ENCODE peak calls at places on chromosomes 7 and 10, in ten cellular contexts. Q, C, M, S, R, K, B, U, G and Y are unnamed samples.

GRCh38 chr10:94065787-94066186 is 72.1 kb downstream of the PLCE1 start:
- DNase-seq in Q (no peak), C (no peak), M (no peak), S (no peak), R (no peak), K (no peak), B (no peak), U (no peak), G (no peak), Y (no peak)

GRCh38 chr10:91627344-91628102 is 5.3 kb downstream of the PPP1R3C start:
- DNase-seq in Q (no peak), C (no peak), M (no peak), S (no peak), R (no peak), K (no peak), B (no peak), U (no peak), G (no peak), Y (no peak)

GRCh38 chr10:97280783-97281182 is 11.7 kb downstream of the ARHGAP19 start:
- DNase-seq in Q (no peak), C (no peak), M (no peak), S (no peak), R (no peak), K (no peak), B (no peak), U (no peak), G (no peak), Y (no peak)

GRCh38 chr7:10973942-10974716 is 457 bp downstream of the PHF14 start:
- DNase-seq in Q (no peak), C (no peak), M (peak; percentile 85), S (peak; percentile 59), R (no peak), K (peak; percentile 67), B (no peak), U (peak; percentile 61), G (peak; percentile 38), Y (no peak)

GRCh38 chr7:152142976-152143665 is 117.6 kb downstream of the GALNT11 start:
- DNase-seq in Q (no peak), C (no peak), M (no peak), S (no peak), R (no peak), K (no peak), B (no peak), U (no peak), G (no peak), Y (no peak)

GRCh38 chr7:30688718-30689221 is 6.5 kb upstream of the CRHR2 start:
- DNase-seq in Q (peak; percentile 49), C (no peak), M (peak; percentile 53), S (no peak), R (no peak), K (no peak), B (no peak), U (no peak), G (no peak), Y (no peak)

GRCh38 chr7:82729172-82730030 is 285.8 kb upstream of the CACNA2D1 start:
- DNase-seq in Q (no peak), C (no peak), M (peak; percentile 49), S (no peak), R (peak; percentile 48), K (no peak), B (no peak), U (no peak), G (no peak), Y (no peak)

GRCh38 chr7:43904533-43905208 is 1.7 kb downstream of the URGCP start:
- DNase-seq in Q (no peak), C (no peak), M (no peak), S (no peak), R (no peak), K (no peak), B (no peak), U (no peak), G (no peak), Y (no peak)

GRCh38 chr10:91300011-91300575 is 79.6 kb downstream of the PCGF5 start:
- DNase-seq in Q (no peak), C (no peak), M (no peak), S (no peak), R (no peak), K (no peak), B (no peak), U (no peak), G (no peak), Y (no peak)

GRCh38 chr7:149753370-149754233 is 19.8 kb downstream of the ZNF467 start:
- DNase-seq in Q (no peak), C (no peak), M (peak; percentile 69), S (no peak), R (peak; percentile 36), K (no peak), B (no peak), U (peak; percentile 73), G (no peak), Y (no peak)

GRCh38 chr7:151251926-151252835 is 3.7 kb upstream of the SMARCD3 start:
- DNase-seq in Q (peak; percentile 67), C (no peak), M (peak; percentile 83), S (peak; percentile 78), R (no peak), K (peak; percentile 66), B (no peak), U (peak; percentile 85), G (peak; percentile 78), Y (peak; percentile 54)

GRCh38 chr7:143485500-143485899 is 7.8 kb downstream of the TAS2R41 start:
- DNase-seq in Q (peak; percentile 50), C (no peak), M (no peak), S (no peak), R (no peak), K (no peak), B (no peak), U (no peak), G (no peak), Y (no peak)

GRCh38 chr10:68717435-68717834 is 3.6 kb upstream of the CCAR1 start:
- DNase-seq in Q (no peak), C (no peak), M (no peak), S (no peak), R (no peak), K (no peak), B (no peak), U (no peak), G (no peak), Y (no peak)

GRCh38 chr7:52525772-52526341 is 509.6 kb upstream of the POM121L12 start:
- DNase-seq in Q (no peak), C (no peak), M (no peak), S (no peak), R (no peak), K (no peak), B (no peak), U (no peak), G (no peak), Y (no peak)

GRCh38 chr10:44935201-44935960 is 24.2 kb upstream of the RASSF4 start:
- DNase-seq in Q (peak; percentile 34), C (no peak), M (no peak), S (peak; percentile 77), R (no peak), K (no peak), B (no peak), U (peak; percentile 56), G (no peak), Y (no peak)

GRCh38 chr10:8829592-8829991 is 775.1 kb downstream of the GATA3 start:
- DNase-seq in Q (no peak), C (no peak), M (no peak), S (no peak), R (no peak), K (no peak), B (no peak), U (no peak), G (no peak), Y (no peak)

GRCh38 chr10:68499544-68499943 is 27.8 kb upstream of the DNA2 start:
- DNase-seq in Q (no peak), C (no peak), M (no peak), S (no peak), R (no peak), K (no peak), B (no peak), U (no peak), G (no peak), Y (no peak)

GRCh38 chr10:28479366-28479765 is 53.6 kb upstream of the WAC start:
- DNase-seq in Q (no peak), C (no peak), M (no peak), S (no peak), R (no peak), K (no peak), B (no peak), U (no peak), G (no peak), Y (no peak)

GRCh38 chr7:24851791-24852190 is 94.5 kb upstream of the GSDME start:
- DNase-seq in Q (no peak), C (no peak), M (no peak), S (no peak), R (no peak), K (no peak), B (no peak), U (no peak), G (no peak), Y (no peak)

GRCh38 chr10:87072449-87072848 is 22.2 kb downstream of the GLUD1 start:
- DNase-seq in Q (no peak), C (no peak), M (no peak), S (no peak), R (no peak), K (no peak), B (no peak), U (no peak), G (no peak), Y (no peak)
- H3K36me3 ChIP-seq in Q (peaks cover 73% of the 10 kb centered on the region), C (peaks cover 23% of the 10 kb centered on the region), M (peaks cover 5% of the 10 kb centered on the region), S (no peaks in the 10 kb centered on the region), R (peaks cover 33% of the 10 kb centered on the region), K (peaks cover 6% of the 10 kb centered on the region), B (peaks cover 22% of the 10 kb centered on the region), U (no peaks in the 10 kb centered on the region), G (no peaks in the 10 kb centered on the region), Y (peaks cover 84% of the 10 kb centered on the region)

GRCh38 chr10:110219884-110220283 is 12.5 kb downstream of the MXI1 start:
- DNase-seq in Q (no peak), C (no peak), M (no peak), S (no peak), R (no peak), K (no peak), B (no peak), U (no peak), G (no peak), Y (no peak)
- H3K4me1 ChIP-seq in Q (no peaks in the 10 kb centered on the region), C (peaks cover 11% of the 10 kb centered on the region), M (peaks cover 11% of the 10 kb centered on the region), S (peaks cover 15% of the 10 kb centered on the region), R (peaks cover 26% of the 10 kb centered on the region), K (peaks cover 34% of the 10 kb centered on the region), B (peaks cover 15% of the 10 kb centered on the region), U (peaks cover 40% of the 10 kb centered on the region), G (peaks cover 5% of the 10 kb centered on the region), Y (peaks cover 14% of the 10 kb centered on the region)

GRCh38 chr7:47514818-47515217 is 67.1 kb downstream of the TNS3 start:
- DNase-seq in Q (no peak), C (no peak), M (no peak), S (no peak), R (no peak), K (no peak), B (no peak), U (no peak), G (no peak), Y (no peak)
- H3K36me3 ChIP-seq in Q (no peaks in the 10 kb centered on the region), C (no peaks in the 10 kb centered on the region), M (no peaks in the 10 kb centered on the region), S (no peaks in the 10 kb centered on the region), R (no peaks in the 10 kb centered on the region), K (no peaks in the 10 kb centered on the region), B (peaks cover 3% of the 10 kb centered on the region), U (no peaks in the 10 kb centered on the region), G (no peaks in the 10 kb centered on the region), Y (peaks cover 11% of the 10 kb centered on the region)

DNA sequence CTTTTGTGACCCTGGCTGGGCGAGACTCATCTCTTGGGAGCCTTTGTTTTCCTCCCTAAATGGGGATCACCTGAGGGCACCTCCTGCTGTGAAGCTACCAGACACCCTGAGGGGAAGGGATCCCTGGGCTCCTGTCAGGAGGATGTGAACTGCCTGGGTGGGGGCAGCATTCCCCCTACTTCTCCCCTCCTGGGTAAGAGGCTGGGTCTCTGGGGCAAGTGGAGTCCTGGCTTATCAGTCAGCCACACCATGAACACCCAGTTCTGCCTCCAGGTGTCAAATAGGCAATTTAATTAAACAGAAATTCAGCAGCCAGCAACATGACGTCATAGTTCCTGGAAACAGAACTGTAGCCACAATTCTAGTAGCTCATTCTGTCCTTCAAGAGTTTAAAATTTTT is 97.7 kb upstream of the RET start:
- DNase-seq in Q (peak; percentile 18), C (no peak), M (no peak), S (no peak), R (no peak), K (no peak), B (no peak), U (peak; percentile 73), G (peak; percentile 3), Y (no peak)
- H3K4me1 ChIP-seq in Q (no peaks in the 10 kb centered on the region), C (no peaks in the 10 kb centered on the region), M (no peaks in the 10 kb centered on the region), S (no peaks in the 10 kb centered on the region), R (peaks cover 6% of the 10 kb centered on the region), K (no peaks in the 10 kb centered on the region), B (no peaks in the 10 kb centered on the region), U (no peaks in the 10 kb centered on the region), G (no peaks in the 10 kb centered on the region), Y (no peaks in the 10 kb centered on the region)